ENCODE peak calls at places on chromosomes 1 and 21, in nine cellular contexts. S, Q, Y, W, P, N, T, A and Z are unnamed samples.

GRCh38 chr21:31130821-31131220 is 92.5 kb upstream of the KRTAP19-8 start:
- ATAC-seq in S (no peak), Q (peak; percentile 51), Y (peak; percentile 51), W (no peak), P (no peak), N (no peak), T (no peak), A (no peak), Z (peak; percentile 73)

GRCh38 chr1:235326719-235327558 is 1.0 kb downstream of the ARID4B start:
- ATAC-seq in S (peak; percentile 8), Q (peak; percentile 21), Y (peak; percentile 4), W (peak; percentile 2), P (no peak), N (no peak), T (peak; percentile 4), A (peak; percentile 5), Z (peak; percentile 9)

GRCh38 chr1:182595641-182596240 is 6.7 kb upstream of the RNASEL start:
- ATAC-seq in S (peak; percentile 87), Q (peak; percentile 62), Y (peak; percentile 80), W (peak; percentile 85), P (peak; percentile 74), N (peak; percentile 64), T (peak; percentile 64), A (peak; percentile 96), Z (peak; percentile 74)

GRCh38 chr1:46451948-46452930 is 37.4 kb upstream of the DMBX1 start:
- ATAC-seq in S (no peak), Q (no peak), Y (no peak), W (no peak), P (no peak), N (no peak), T (no peak), A (no peak), Z (no peak)

GRCh38 chr21:17611414-17612022 is 1.2 kb downstream of the BTG3 start:
- ATAC-seq in S (peak; percentile 69), Q (peak; percentile 65), Y (peak; percentile 64), W (peak; percentile 67), P (peak; percentile 79), N (peak; percentile 79), T (peak; percentile 51), A (peak; percentile 41), Z (peak; percentile 77)

GRCh38 chr21:37829043-37829442 is 87.2 kb downstream of the KCNJ6 start:
- ATAC-seq in S (peak; percentile 65), Q (no peak), Y (no peak), W (no peak), P (no peak), N (no peak), T (no peak), A (no peak), Z (no peak)

GRCh38 chr1:158714754-158715153 is 5.8 kb downstream of the OR6K3 start:
- ATAC-seq in S (no peak), Q (no peak), Y (no peak), W (no peak), P (no peak), N (peak; percentile 33), T (no peak), A (no peak), Z (no peak)

GRCh38 chr1:34404837-34405236 is 228.1 kb downstream of the C1orf94 start:
- ATAC-seq in S (no peak), Q (no peak), Y (no peak), W (no peak), P (no peak), N (no peak), T (no peak), A (no peak), Z (no peak)

GRCh38 chr1:12345350-12346217 is 115.8 kb downstream of the VPS13D start:
- ATAC-seq in S (no peak), Q (peak; percentile 64), Y (peak; percentile 65), W (peak; percentile 17), P (no peak), N (no peak), T (no peak), A (peak; percentile 36), Z (peak; percentile 74)

GRCh38 chr1:16430598-16430997 is 6.6 kb downstream of the SPATA21 start:
- ATAC-seq in S (no peak), Q (no peak), Y (no peak), W (no peak), P (no peak), N (no peak), T (peak; percentile 28), A (no peak), Z (no peak)

GRCh38 chr1:69126761-69127160 is 441.0 kb upstream of the LRRC7 start:
- ATAC-seq in S (no peak), Q (no peak), Y (no peak), W (no peak), P (no peak), N (no peak), T (no peak), A (no peak), Z (no peak)

GRCh38 chr1:234214911-234215892 is 158.1 kb upstream of the COA6 start:
- ATAC-seq in S (peak; percentile 90), Q (no peak), Y (no peak), W (no peak), P (no peak), N (peak; percentile 35), T (no peak), A (peak; percentile 53), Z (no peak)

GRCh38 chr21:35509004-35509704 is 460.1 kb upstream of the RUNX1 start:
- ATAC-seq in S (no peak), Q (peak; percentile 55), Y (no peak), W (no peak), P (no peak), N (no peak), T (no peak), A (no peak), Z (no peak)

GRCh38 chr1:6253380-6253779 is 7.5 kb downstream of the GPR153 start:
- ATAC-seq in S (no peak), Q (no peak), Y (no peak), W (no peak), P (no peak), N (no peak), T (no peak), A (no peak), Z (no peak)